ENCODE peak calls at places on chromosomes 13 and 19, in seven cellular contexts. Q is BE2C, Z is fibroblast of the aortic adventitia, T is fibroblast of pulmonary artery, C is stomach, M is mucosa of descending colon, D is NB4. B is an unnamed sample.

GRCh38 chr13:98459171-98459681 is 117.7 kb downstream of the STK24 start:
- DNase-seq in D (no peak), M (no peak), Z (no peak), Q (no peak), T (no peak), C (no peak), B (no peak)

GRCh38 chr19:55809381-55810058 is 22.3 kb downstream of the NLRP11 start:
- DNase-seq in Z (peak; percentile 15), T (peak; percentile 53), D (peak; percentile 85), Q (peak; percentile 84), M (peak; percentile 78), C (peak; percentile 74), B (no peak)

GRCh38 chr19:34172661-34173144 is 399 bp downstream of the LSM14A start:
- DNase-seq in M (peak; percentile 34), Z (no peak), T (no peak), Q (no peak), D (no peak), C (no peak), B (no peak)

GRCh38 chr19:10764340-10764894 is 46.5 kb downstream of the DNM2 start:
- DNase-seq in T (no peak), Q (no peak), C (peak; percentile 65), D (no peak), M (peak; percentile 89), Z (no peak), B (no peak)

GRCh38 chr13:43830481-43830873 is 43.7 kb upstream of the ENOX1 start:
- DNase-seq in Z (peak; percentile 98), M (no peak), C (no peak), D (peak; percentile 43), Q (no peak), T (peak; percentile 94), B (peak; percentile 78)

GRCh38 chr13:42762917-42763316 is 18.5 kb upstream of the FAM216B start:
- DNase-seq in Q (no peak), T (peak; percentile 97), Z (peak; percentile 90), C (no peak), D (peak; percentile 6), M (no peak), B (no peak)

GRCh38 chr13:22061371-22061805 is 390.5 kb downstream of the FGF9 start:
- DNase-seq in M (no peak), Q (no peak), Z (no peak), T (no peak), C (no peak), D (no peak), B (no peak)

GRCh38 chr13:56349866-56350265 is 790.9 kb upstream of the PRR20A start:
- DNase-seq in T (no peak), Q (no peak), Z (no peak), C (no peak), M (no peak), D (no peak), B (no peak)

GRCh38 chr13:113428469-113428865 is 24.8 kb downstream of the ADPRHL1 start:
- DNase-seq in T (no peak), Z (no peak), D (no peak), M (no peak), C (no peak), Q (no peak), B (no peak)

GRCh38 chr19:7533925-7534480 is 1.5 kb upstream of the PNPLA6 start:
- DNase-seq in D (peak; percentile 91), T (peak; percentile 90), M (peak; percentile 94), C (peak; percentile 88), Z (peak; percentile 87), Q (peak; percentile 85), B (no peak)

GRCh38 chr19:8057545-8058270 is 5.1 kb downstream of the CCL25 start:
- DNase-seq in D (peak; percentile 45), M (no peak), C (no peak), T (no peak), Z (no peak), Q (no peak), B (no peak)

GRCh38 chr13:71775946-71776345 is 91.1 kb downstream of the DACH1 start:
- DNase-seq in M (no peak), Q (no peak), T (no peak), Z (no peak), C (no peak), D (no peak), B (no peak)

GRCh38 chr19:7210359-7210758 is 83.9 kb downstream of the INSR start:
- DNase-seq in Q (no peak), Z (no peak), T (no peak), C (no peak), M (no peak), D (no peak), B (no peak)

GRCh38 chr13:44243198-44243852 is 130.3 kb upstream of the SERP2 start:
- DNase-seq in T (peak; percentile 86), C (peak; percentile 35), Q (peak; percentile 80), M (peak; percentile 31), D (peak; percentile 74), Z (peak; percentile 57), B (no peak)

GRCh38 chr13:82298110-82298509 is 1584.2 kb downstream of the SLITRK1 start:
- DNase-seq in T (no peak), Z (no peak), Q (no peak), C (no peak), M (no peak), D (no peak), B (no peak)

GRCh38 chr19:45900661-45901431 is 1.6 kb downstream of the MYPOP start:
- DNase-seq in Z (no peak), M (no peak), T (no peak), C (no peak), D (no peak), Q (no peak), B (no peak)
- H3K4me3 ChIP-seq in Z (peak overlapping the region; percentile 84), M (no peak overlapping the region), T (peak overlapping the region; percentile 58), C (peak overlapping the region; percentile 81), D (peak overlapping the region; percentile 51), Q (peak overlapping the region; percentile 39), B (peak overlapping the region; percentile 83)

DNA sequence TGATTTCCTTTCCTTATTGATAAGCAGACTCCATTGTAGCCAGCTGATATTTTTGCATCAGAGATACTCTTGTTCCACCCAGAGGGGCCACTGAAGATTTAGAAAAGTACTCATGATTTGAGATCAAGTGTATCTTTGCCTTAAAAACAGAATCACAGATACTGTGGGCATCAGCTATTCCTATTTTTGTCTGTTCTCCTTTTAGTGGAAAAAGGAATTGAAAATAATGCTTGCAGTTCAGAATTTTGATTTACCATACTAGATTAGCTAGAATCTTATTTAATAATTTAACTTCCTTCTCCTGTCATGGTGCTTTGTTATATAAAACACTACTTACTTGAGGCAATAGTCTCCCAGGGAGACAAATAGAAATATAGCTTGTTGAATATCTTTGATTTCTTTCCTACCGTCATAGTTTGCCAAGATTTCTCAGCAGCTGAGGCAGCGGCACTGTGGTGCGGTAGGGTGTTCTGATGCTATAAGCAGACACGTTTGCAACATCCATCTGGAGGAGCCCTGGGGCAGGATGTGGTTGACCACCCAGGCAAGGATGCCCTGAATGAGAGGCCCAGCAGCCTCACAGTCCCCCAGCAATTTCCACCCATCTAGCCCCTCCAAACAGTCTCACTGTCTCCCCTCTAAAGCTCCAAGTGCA is 47.0 kb upstream of the RAP2A start:
- DNase-seq in D (peak; percentile 98), M (peak; percentile 17), T (no peak), Z (no peak), C (no peak), Q (no peak), B (no peak)
- TF ChIP-seq CTCF in D (no peak), M (no peak), T (no peak), Z (no peak), C (no peak), Q (no peak), B (no peak)

GRCh38 chr19:40567750-40568494 is 8.8 kb upstream of the SHKBP1 start:
- DNase-seq in C (no peak), M (no peak), T (no peak), Q (no peak), Z (no peak), D (no peak), B (no peak)

GRCh38 chr19:40565910-40566495 is 10.7 kb upstream of the SHKBP1 start:
- DNase-seq in M (no peak), C (no peak), Q (peak; percentile 39), T (no peak), D (no peak), Z (no peak), B (no peak)

GRCh38 chr19:40565355-40565754 is 11.3 kb upstream of the SHKBP1 start:
- DNase-seq in M (no peak), D (no peak), Z (no peak), T (no peak), Q (no peak), C (no peak), B (no peak)

GRCh38 chr19:40570313-40571004 is 6.2 kb upstream of the SHKBP1 start:
- DNase-seq in D (peak; percentile 95), M (peak; percentile 99), C (peak; percentile 99), Z (peak; percentile 100), Q (peak; percentile 100), T (peak; percentile 100), B (peak; percentile 95)

DNA sequence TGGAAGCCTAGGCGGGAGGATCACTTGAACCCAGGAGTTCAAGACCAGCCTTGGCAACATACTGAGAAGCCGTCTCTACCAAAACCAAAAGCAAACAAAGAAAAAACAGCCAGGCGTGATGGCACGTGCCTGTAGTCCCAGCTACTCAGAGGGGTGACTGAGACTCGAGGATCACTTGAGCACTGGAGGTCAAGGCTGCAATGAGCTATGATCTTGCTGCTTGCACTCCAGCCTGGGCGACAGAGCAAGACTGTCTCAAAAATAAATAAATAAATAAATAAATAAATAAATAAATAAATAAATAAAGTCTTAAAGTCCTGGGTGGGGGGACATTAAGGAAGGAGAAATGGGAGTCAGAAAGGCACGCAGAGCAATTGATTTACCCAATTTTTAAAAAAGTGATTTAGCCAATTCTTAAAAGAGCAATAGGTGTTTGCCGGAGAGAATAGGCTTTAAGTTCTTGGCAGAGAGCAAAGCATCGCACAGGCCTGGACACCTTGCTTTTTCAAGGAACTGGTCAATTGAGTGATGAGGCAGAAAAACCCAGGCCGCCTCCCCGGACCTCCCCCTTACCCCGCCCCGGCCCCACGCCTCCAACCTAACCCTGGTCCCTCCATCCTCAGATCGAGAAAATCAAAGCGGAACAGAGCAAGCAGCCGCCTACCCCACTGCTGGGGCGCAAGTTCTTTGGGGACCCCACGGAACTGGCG is 9.5 kb upstream of the SHKBP1 start:
- DNase-seq in Q (no peak), Z (no peak), T (no peak), D (no peak), M (no peak), C (no peak), B (no peak)
- H3K4me3 ChIP-seq in Q (no peak overlapping the region), Z (peak overlapping the region; percentile 47), T (peak overlapping the region; percentile 21), D (no peak overlapping the region), M (no peak overlapping the region), C (peak overlapping the region; percentile 33), B (peak overlapping the region; percentile 42)

DNA sequence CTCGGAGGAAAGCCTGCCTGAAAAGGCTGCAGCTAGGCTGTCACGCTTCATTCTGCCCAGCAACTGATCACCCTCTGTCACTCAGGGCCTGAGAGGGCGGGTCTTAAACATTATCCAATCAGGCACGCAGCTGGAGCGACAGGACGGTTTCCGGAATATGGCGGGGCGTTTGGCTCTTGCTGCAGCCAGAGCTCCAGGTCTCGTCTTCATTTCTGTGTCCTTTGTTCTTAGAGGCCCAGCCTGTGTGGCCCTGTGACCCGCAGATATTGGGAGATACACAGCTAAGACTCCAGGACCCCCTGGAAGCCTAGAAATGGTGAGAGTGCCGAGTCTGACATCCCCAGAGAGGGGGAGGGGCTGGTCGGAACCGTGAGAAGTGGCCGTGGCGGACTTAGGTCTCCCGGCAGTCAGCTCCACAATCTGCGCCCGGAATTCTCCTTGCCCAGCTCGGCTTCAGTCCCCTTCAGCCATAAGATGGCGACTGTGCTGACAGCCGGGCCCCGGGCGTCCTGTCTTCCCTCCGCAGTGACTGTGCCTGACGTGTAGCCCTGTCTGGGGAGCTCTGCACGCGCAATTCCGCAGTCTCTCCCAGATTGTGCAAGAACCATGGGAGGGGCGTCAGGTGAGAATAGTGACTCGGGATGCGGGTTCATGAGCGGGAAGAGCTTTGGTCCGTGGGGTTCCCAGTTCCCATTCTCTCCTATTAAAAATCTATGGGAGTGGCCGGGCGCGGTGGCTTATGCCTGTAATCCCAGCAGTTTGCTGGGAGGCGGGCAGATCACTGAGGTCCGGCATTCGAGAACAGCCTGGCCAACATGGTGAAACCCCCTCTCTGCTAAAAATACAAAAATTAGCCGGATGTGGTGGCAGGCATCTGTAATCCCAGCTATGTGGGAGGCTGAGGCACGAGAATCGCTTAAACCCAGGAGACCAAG is at the start of gene ZNF429:
- DNase-seq in D (peak; percentile 95), Q (peak; percentile 93), T (peak; percentile 94), C (peak; percentile 92), M (peak; percentile 97), Z (peak; percentile 90), B (peak; percentile 57)
- TF ChIP-seq CTCF in D (no peak), Q (no peak), T (no peak), C (no peak), M (no peak), Z (no peak), B (no peak)

B was measured in AG04449.